ENCODE peak calls at places on chromosomes 16 and 17, in four cellular contexts. M, C, S and U are unnamed samples.

GRCh38 chr16:54443352-54443751 is 156.8 kb upstream of the IRX3 start:
- DNase-seq in M (no peak), C (no peak), S (no peak), U (no peak)

GRCh38 chr17:76969598-76970172 is 101.5 kb downstream of the MGAT5B start:
- DNase-seq in M (no peak), C (no peak), S (no peak), U (peak)

GRCh38 chr17:15651001-15651582 is 31.6 kb upstream of the FBXW10B start:
- DNase-seq in M (no peak), C (peak), S (no peak), U (peak)

GRCh38 chr16:87149051-87149450 is 168.1 kb downstream of the C16orf95 start:
- DNase-seq in M (no peak), C (no peak), S (no peak), U (peak)

GRCh38 chr17:43908111-43908721 is 880 bp upstream of the MPP2 start:
- DNase-seq in M (peak), C (peak), S (no peak), U (peak)

GRCh38 chr17:44209786-44210341 is 9.6 kb downstream of the UBTF start:
- DNase-seq in M (no peak), C (no peak), S (no peak), U (no peak)

GRCh38 chr17:79478841-79479240 is 132.0 kb downstream of the RBFOX3 start:
- DNase-seq in M (no peak), C (no peak), S (no peak), U (no peak)

GRCh38 chr16:30142672-30143346 is 19.8 kb upstream of the MAPK3 start:
- DNase-seq in M (peak), C (no peak), S (no peak), U (no peak)

GRCh38 chr16:58025351-58026138 is at the start of gene MMP15:
- DNase-seq in M (peak), C (peak), S (no peak), U (peak)